ENCODE peak calls at places on chromosomes 6 and 20, in six cellular contexts. M, P, K, H, I and L are unnamed samples.

GRCh38 chr6:89254569-89254968 is 37.4 kb upstream of the GABRR1 start:
- DNase-seq in M (no peak), P (no peak), K (no peak), H (no peak), I (no peak), L (no peak)

GRCh38 chr6:16804515-16805161 is 43.4 kb upstream of the ATXN1 start:
- DNase-seq in M (no peak), P (no peak), K (no peak), H (no peak), I (no peak), L (peak)

GRCh38 chr6:130697661-130698535 is 129.3 kb upstream of the SMLR1 start:
- DNase-seq in M (peak), P (no peak), K (peak), H (peak), I (no peak), L (no peak)

GRCh38 chr6:34246563-34247391 is 2.0 kb downstream of the SMIM29 start:
- DNase-seq in M (peak), P (peak), K (no peak), H (peak), I (no peak), L (no peak)

GRCh38 chr6:69647726-69648125 is 149.1 kb downstream of the LMBRD1 start:
- DNase-seq in M (no peak), P (no peak), K (no peak), H (no peak), I (no peak), L (no peak)

GRCh38 chr6:90319979-90320667 is 23.5 kb upstream of the BACH2 start:
- DNase-seq in M (no peak), P (no peak), K (no peak), H (no peak), I (no peak), L (no peak)

GRCh38 chr6:43455034-43455747 is at the start of gene DLK2:
- DNase-seq in M (peak), P (no peak), K (no peak), H (no peak), I (no peak), L (no peak)

GRCh38 chr6:19669206-19669605 is 168.0 kb upstream of the ID4 start:
- DNase-seq in M (no peak), P (no peak), K (no peak), H (no peak), I (no peak), L (no peak)

GRCh38 chr6:138514860-138515540 is 15.7 kb upstream of the NHSL1 start:
- DNase-seq in M (peak), P (no peak), K (no peak), H (no peak), I (no peak), L (no peak)

GRCh38 chr20:50711113-50711825 is 19.9 kb upstream of the RIPOR3 start:
- DNase-seq in M (no peak), P (no peak), K (no peak), H (no peak), I (no peak), L (no peak)

GRCh38 chr20:1816384-1817381 is 78.5 kb upstream of the SIRPA start:
- DNase-seq in M (peak), P (no peak), K (no peak), H (peak), I (no peak), L (peak)
- H3K4me3 ChIP-seq in M (no peak), P (no peak), K (no peak), H (no peak), I (no peak), L (no peak)

DNA sequence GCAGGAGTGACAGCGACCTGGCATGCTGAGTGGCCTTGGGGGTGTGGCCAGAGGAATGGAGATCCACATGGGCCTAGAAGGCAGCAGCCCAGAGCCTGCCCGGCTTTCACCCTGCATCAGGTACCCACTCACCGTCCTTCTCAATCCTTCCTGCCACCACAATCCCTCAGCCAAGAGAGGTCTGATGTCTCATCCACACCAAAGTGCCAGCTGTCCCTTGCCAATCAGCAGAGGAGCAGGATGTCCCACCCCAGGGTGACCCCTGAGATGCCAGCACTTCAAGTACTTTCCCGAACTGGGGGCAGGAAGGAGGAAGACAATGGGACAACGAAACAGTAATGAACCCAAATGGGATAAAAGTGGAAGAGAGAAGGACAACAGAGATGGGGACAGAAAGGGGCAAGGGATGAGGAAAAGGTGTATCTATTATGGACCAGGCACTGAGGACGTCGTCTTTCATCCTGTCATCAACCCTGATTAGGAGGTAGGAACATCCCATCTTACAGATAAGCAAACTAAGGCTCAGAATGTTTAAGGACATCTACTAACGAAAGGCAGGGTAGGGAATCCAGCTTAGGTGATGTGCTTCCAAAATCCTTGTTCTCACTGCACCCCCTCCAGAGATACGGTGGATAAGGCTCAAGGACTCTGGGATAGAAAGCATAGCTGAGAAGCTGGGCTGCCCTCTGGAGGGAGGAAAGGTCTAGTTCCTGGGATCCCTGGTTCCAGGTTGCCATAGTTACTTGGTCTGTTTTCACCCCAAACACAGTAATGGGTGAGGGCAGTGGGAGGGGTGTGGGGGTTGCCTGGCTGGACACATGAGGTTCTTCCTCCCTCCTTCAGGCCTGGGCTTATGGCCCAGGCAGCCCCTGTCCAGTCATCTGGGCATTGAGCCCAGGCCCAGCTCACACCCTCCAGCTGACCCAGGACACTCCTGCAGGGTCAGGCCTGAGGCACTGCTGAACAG is 4.5 kb upstream of the TNXB start:
- DNase-seq in M (peak), P (peak), K (no peak), H (peak), I (peak), L (no peak)
- TF ChIP-seq CTCF in M (peak), P (no peak), K (no peak), H (no peak), I (peak), L (no peak)

DNA sequence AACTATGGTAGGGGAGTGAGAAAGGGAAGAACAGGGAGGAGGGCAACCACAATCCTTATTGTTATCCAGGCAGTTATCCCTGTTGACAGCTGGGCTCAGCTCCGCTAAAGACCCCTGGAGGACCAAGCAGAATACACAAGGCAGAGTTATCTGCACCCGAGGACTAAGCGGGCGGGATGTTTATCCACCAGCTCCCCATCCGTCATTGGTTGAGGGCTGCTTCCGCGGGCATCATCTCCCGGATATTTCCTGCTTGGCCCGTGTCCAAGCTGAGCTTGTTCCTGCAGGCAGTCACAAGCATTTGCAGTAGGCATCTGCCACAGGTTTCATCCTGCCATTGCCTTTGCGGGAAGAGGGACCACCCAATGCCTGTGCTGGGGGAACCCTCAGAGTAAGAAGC is 102.1 kb downstream of the DLGAP4 start:
- DNase-seq in M (peak), P (no peak), K (no peak), H (peak), I (no peak), L (no peak)
- H3K27ac ChIP-seq in M (no peak), P (no peak), K (no peak), H (no peak), I (no peak), L (no peak)

GRCh38 chr20:57718490-57719009 is 8.7 kb upstream of the PMEPA1 start:
- DNase-seq in M (peak), P (peak), K (peak), H (peak), I (peak), L (peak)
- H3K4me3 ChIP-seq in M (peak), P (peak), K (peak), H (peak), I (peak), L (no peak)

DNA sequence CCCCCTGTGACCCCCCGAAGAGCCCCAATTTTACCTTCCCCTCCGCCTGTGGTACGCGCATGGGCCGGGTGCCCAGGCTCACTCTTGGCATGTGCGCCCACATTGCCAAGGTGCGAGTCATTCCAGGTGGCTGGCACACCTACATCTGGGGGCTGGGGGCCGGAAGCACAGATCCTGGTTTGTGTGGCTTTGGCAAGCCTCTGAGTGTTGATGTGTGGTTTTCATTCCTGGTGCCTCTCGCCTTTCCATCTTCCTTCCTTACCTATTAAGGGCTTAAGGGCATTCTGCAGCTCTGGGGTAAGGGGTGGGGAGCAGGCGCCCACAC is 380 bp upstream of the RNF39 start:
- DNase-seq in M (no peak), P (no peak), K (no peak), H (no peak), I (no peak), L (no peak)
- TF ChIP-seq CTCF in M (peak), P (no peak), K (peak), H (no peak), I (no peak), L (no peak)

DNA sequence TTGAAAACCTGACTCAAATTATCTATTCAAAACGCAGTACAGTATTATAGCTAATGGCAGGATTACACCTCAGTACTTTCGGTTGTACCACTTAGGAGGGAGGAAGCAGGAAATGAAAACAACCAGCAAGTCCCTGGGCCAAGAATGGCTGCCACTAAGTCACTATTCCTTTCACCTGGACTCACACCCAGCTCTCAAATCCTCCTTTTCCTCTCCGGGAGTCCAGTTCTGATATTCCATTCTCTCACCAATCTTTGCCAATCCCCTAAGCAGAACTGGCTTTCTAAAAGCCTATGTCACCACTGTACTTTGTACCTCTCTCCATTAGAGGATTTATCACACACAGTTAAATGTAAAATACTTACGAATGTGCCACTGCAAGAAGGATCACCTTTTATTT is 20.6 kb downstream of the TMEM242 start:
- DNase-seq in M (no peak), P (no peak), K (no peak), H (no peak), I (no peak), L (no peak)
- H3K27ac ChIP-seq in M (no peak), P (no peak), K (no peak), H (no peak), I (no peak), L (no peak)

DNA sequence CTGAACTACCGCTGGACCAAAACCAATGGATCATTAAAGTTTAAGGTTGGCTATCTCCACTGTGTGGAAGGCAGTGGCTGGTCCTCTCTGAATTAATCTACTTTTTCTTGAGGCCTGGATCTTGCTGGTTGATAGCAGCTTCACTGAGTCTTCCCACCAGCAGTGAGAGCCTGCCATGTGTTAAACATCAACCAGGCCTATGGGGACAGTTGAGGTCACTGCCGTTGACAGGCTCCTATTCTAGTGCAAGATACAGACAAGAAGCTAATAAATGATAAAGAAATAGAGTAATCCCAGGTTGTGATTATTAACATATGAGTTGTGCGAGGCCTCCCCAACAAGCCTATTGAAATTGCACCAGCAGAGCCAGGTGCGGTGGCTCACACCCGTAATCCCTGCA is 23.5 kb upstream of the TFAP2C start:
- DNase-seq in M (no peak), P (no peak), K (no peak), H (no peak), I (no peak), L (no peak)
- H3K4me3 ChIP-seq in M (no peak), P (no peak), K (no peak), H (no peak), I (no peak), L (no peak)

GRCh38 chr6:4935981-4936680 is 67.7 kb downstream of the RPP40 start:
- DNase-seq in M (no peak), P (no peak), K (no peak), H (no peak), I (no peak), L (no peak)

GRCh38 chr6:4935486-4935885 is 68.4 kb downstream of the RPP40 start:
- DNase-seq in M (no peak), P (no peak), K (no peak), H (no peak), I (no peak), L (no peak)

GRCh38 chr6:4939241-4939640 is 64.6 kb downstream of the RPP40 start:
- DNase-seq in M (no peak), P (no peak), K (no peak), H (no peak), I (no peak), L (no peak)

GRCh38 chr6:4936681-4937041 is 67.2 kb downstream of the RPP40 start:
- DNase-seq in M (peak), P (no peak), K (no peak), H (peak), I (no peak), L (peak)

GRCh38 chr6:4937414-4937813 is 66.4 kb downstream of the RPP40 start:
- DNase-seq in M (no peak), P (no peak), K (no peak), H (no peak), I (no peak), L (no peak)
- TF ChIP-seq CTCF in M (no peak), P (no peak), K (no peak), H (no peak), I (no peak), L (no peak)

GRCh38 chr20:47125553-47126373 is 230.7 kb downstream of the ZMYND8 start:
- DNase-seq in M (peak), P (no peak), K (no peak), H (no peak), I (peak), L (no peak)

GRCh38 chr20:47126374-47126705 is 230.2 kb downstream of the ZMYND8 start:
- DNase-seq in M (no peak), P (no peak), K (no peak), H (no peak), I (no peak), L (no peak)

GRCh38 chr20:47129306-47129705 is 227.2 kb downstream of the ZMYND8 start:
- DNase-seq in M (no peak), P (no peak), K (no peak), H (no peak), I (no peak), L (no peak)

GRCh38 chr20:47126709-47127108 is 229.8 kb downstream of the ZMYND8 start:
- DNase-seq in M (no peak), P (no peak), K (no peak), H (no peak), I (no peak), L (no peak)

DNA sequence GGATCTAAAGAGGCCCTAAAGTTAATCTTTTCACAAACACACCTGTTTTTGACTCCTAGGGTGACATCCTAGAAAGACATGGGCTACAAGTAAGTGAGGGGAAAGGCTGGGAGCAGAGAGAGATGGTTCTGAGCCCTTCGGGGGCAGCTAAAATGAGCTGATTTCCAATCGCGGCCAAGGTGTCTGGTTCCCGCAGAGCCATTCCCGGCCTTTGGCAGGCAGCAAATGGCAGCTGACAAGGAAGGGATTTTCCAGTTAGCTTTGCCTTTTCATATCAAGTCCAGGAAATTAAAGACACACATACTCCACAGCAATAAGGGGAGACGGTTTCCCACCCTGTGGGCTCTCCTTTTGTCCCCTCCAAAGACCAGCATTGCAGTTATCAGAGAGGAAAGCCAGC is 228.5 kb downstream of the ZMYND8 start:
- DNase-seq in M (peak), P (peak), K (no peak), H (no peak), I (no peak), L (no peak)
- H3K27ac ChIP-seq in M (no peak), P (peak), K (no peak), H (peak), I (no peak), L (no peak)